ENCODE peak calls at places on chromosomes 5 and 9, in eight cellular contexts. One of them, this sample, is unnamed.

GRCh38 chr9:112921549-112921948 is 30.9 kb upstream of the SLC46A2 start:
- DNase-seq in foreskin fibroblast: peak
- DNase-seq in CD14-positive monocyte: no peak
- DNase-seq in cardiac fibroblast: peak
- DNase-seq in heart left ventricle: no peak
- DNase-seq in GM06990: no peak
- DNase-seq in right lobe of liver: no peak
- DNase-seq in endothelial cell: peak
- DNase-seq in this sample: peak

GRCh38 chr9:109590945-109591344 is 92.8 kb upstream of the PTPN3 start:
- DNase-seq in endothelial cell: no peak
- DNase-seq in CD14-positive monocyte: no peak
- DNase-seq in GM06990: no peak
- DNase-seq in foreskin fibroblast: no peak
- DNase-seq in right lobe of liver: no peak
- DNase-seq in cardiac fibroblast: no peak
- DNase-seq in heart left ventricle: peak
- DNase-seq in this sample: no peak

GRCh38 chr9:111870774-111871542 is 25.7 kb upstream of the UGCG start:
- DNase-seq in right lobe of liver: no peak
- DNase-seq in CD14-positive monocyte: no peak
- DNase-seq in endothelial cell: no peak
- DNase-seq in heart left ventricle: no peak
- DNase-seq in cardiac fibroblast: no peak
- DNase-seq in GM06990: no peak
- DNase-seq in foreskin fibroblast: no peak
- DNase-seq in this sample: peak

GRCh38 chr5:73199671-73200070 is 26.7 kb downstream of the TMEM174 start:
- DNase-seq in cardiac fibroblast: no peak
- DNase-seq in endothelial cell: no peak
- DNase-seq in right lobe of liver: no peak
- DNase-seq in CD14-positive monocyte: no peak
- DNase-seq in heart left ventricle: no peak
- DNase-seq in foreskin fibroblast: peak
- DNase-seq in GM06990: no peak
- DNase-seq in this sample: no peak

GRCh38 chr5:176474476-176474875 is 26.3 kb downstream of the FAF2 start:
- DNase-seq in heart left ventricle: no peak
- DNase-seq in foreskin fibroblast: no peak
- DNase-seq in cardiac fibroblast: no peak
- DNase-seq in endothelial cell: no peak
- DNase-seq in right lobe of liver: no peak
- DNase-seq in GM06990: no peak
- DNase-seq in CD14-positive monocyte: no peak
- DNase-seq in this sample: no peak

GRCh38 chr5:143887302-143887638 is 75.3 kb downstream of the HMHB1 start:
- DNase-seq in heart left ventricle: peak
- DNase-seq in cardiac fibroblast: peak
- DNase-seq in right lobe of liver: no peak
- DNase-seq in CD14-positive monocyte: no peak
- DNase-seq in GM06990: no peak
- DNase-seq in foreskin fibroblast: peak
- DNase-seq in endothelial cell: no peak
- DNase-seq in this sample: no peak

GRCh38 chr5:124279146-124279545 is 467.3 kb downstream of the ZNF608 start:
- DNase-seq in foreskin fibroblast: no peak
- DNase-seq in GM06990: no peak
- DNase-seq in endothelial cell: no peak
- DNase-seq in CD14-positive monocyte: no peak
- DNase-seq in heart left ventricle: no peak
- DNase-seq in cardiac fibroblast: no peak
- DNase-seq in right lobe of liver: no peak
- DNase-seq in this sample: no peak

GRCh38 chr9:25691786-25692185 is 13.5 kb upstream of the TUSC1 start:
- DNase-seq in right lobe of liver: no peak
- DNase-seq in endothelial cell: no peak
- DNase-seq in GM06990: no peak
- DNase-seq in heart left ventricle: no peak
- DNase-seq in foreskin fibroblast: no peak
- DNase-seq in cardiac fibroblast: peak
- DNase-seq in CD14-positive monocyte: no peak
- DNase-seq in this sample: no peak

GRCh38 chr5:5494489-5495402 is 72.3 kb downstream of the ICE1 start:
- DNase-seq in heart left ventricle: peak
- DNase-seq in CD14-positive monocyte: no peak
- DNase-seq in GM06990: peak
- DNase-seq in cardiac fibroblast: peak
- DNase-seq in right lobe of liver: peak
- DNase-seq in foreskin fibroblast: peak
- DNase-seq in endothelial cell: peak
- DNase-seq in this sample: peak

GRCh38 chr5:15243301-15244020 is 256.5 kb upstream of the FBXL7 start:
- DNase-seq in GM06990: no peak
- DNase-seq in endothelial cell: no peak
- DNase-seq in cardiac fibroblast: no peak
- DNase-seq in CD14-positive monocyte: no peak
- DNase-seq in right lobe of liver: no peak
- DNase-seq in heart left ventricle: no peak
- DNase-seq in foreskin fibroblast: no peak
- DNase-seq in this sample: no peak

GRCh38 chr5:3122985-3123762 is 371.7 kb upstream of the IRX2 start:
- DNase-seq in GM06990: no peak
- DNase-seq in cardiac fibroblast: no peak
- DNase-seq in heart left ventricle: no peak
- DNase-seq in endothelial cell: no peak
- DNase-seq in right lobe of liver: no peak
- DNase-seq in foreskin fibroblast: no peak
- DNase-seq in CD14-positive monocyte: no peak
- DNase-seq in this sample: no peak

GRCh38 chr5:17309462-17309861 is 92.0 kb downstream of the BASP1 start:
- DNase-seq in GM06990: no peak
- DNase-seq in CD14-positive monocyte: no peak
- DNase-seq in heart left ventricle: no peak
- DNase-seq in cardiac fibroblast: no peak
- DNase-seq in right lobe of liver: no peak
- DNase-seq in endothelial cell: no peak
- DNase-seq in foreskin fibroblast: no peak
- DNase-seq in this sample: no peak

GRCh38 chr5:151596839-151597539 is 5.9 kb upstream of the FAT2 start:
- DNase-seq in cardiac fibroblast: peak
- DNase-seq in heart left ventricle: peak
- DNase-seq in right lobe of liver: no peak
- DNase-seq in endothelial cell: peak
- DNase-seq in foreskin fibroblast: no peak
- DNase-seq in CD14-positive monocyte: no peak
- DNase-seq in GM06990: no peak
- DNase-seq in this sample: no peak

GRCh38 chr9:109114670-109115069 is 5.1 kb downstream of the TMEM245 start:
- DNase-seq in foreskin fibroblast: no peak
- DNase-seq in GM06990: peak
- DNase-seq in endothelial cell: no peak
- DNase-seq in right lobe of liver: no peak
- DNase-seq in cardiac fibroblast: no peak
- DNase-seq in heart left ventricle: no peak
- DNase-seq in CD14-positive monocyte: no peak
- DNase-seq in this sample: no peak

GRCh38 chr5:79495311-79495710 is 18.6 kb downstream of the HOMER1 start:
- DNase-seq in endothelial cell: no peak
- DNase-seq in GM06990: no peak
- DNase-seq in foreskin fibroblast: no peak
- DNase-seq in cardiac fibroblast: peak
- DNase-seq in CD14-positive monocyte: no peak
- DNase-seq in right lobe of liver: no peak
- DNase-seq in heart left ventricle: no peak
- DNase-seq in this sample: no peak

GRCh38 chr5:97019435-97020117 is 83.7 kb downstream of the LNPEP start:
- DNase-seq in cardiac fibroblast: peak
- DNase-seq in heart left ventricle: no peak
- DNase-seq in right lobe of liver: no peak
- DNase-seq in CD14-positive monocyte: no peak
- DNase-seq in endothelial cell: no peak
- DNase-seq in foreskin fibroblast: peak
- DNase-seq in GM06990: no peak
- DNase-seq in this sample: no peak

DNA sequence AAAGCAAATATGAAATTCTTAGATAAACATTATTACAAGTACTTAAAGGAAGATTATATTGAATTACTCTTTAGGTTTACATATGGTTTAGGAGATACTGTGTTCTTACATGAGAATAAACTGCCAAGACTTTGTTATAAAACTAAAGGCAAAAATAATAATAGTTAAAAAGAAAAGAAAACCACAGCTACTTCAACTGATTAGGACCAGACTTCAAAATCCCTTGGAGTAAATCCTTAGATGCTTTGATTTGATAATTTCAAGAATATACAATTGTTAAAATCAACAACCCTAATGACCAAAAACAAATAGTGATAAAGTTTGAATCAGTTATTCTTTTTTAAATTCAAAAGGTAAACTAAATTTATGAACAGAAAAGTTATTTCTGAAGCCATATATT is 389.6 kb upstream of the COX7C start:
- DNase-seq in foreskin fibroblast: no peak
- DNase-seq in GM06990: no peak
- DNase-seq in right lobe of liver: no peak
- DNase-seq in cardiac fibroblast: no peak
- DNase-seq in CD14-positive monocyte: no peak
- DNase-seq in endothelial cell: no peak
- DNase-seq in heart left ventricle: no peak
- DNase-seq in this sample: no peak
- TF ChIP-seq CTCF in foreskin fibroblast: no peak
- TF ChIP-seq CTCF in GM06990: no peak
- TF ChIP-seq CTCF in right lobe of liver: no peak
- TF ChIP-seq CTCF in cardiac fibroblast: no peak
- TF ChIP-seq CTCF in CD14-positive monocyte: no peak
- TF ChIP-seq CTCF in endothelial cell: no peak
- TF ChIP-seq CTCF in heart left ventricle: no peak
- TF ChIP-seq CTCF in this sample: no peak

GRCh38 chr5:137461636-137462596 is 37.2 kb downstream of the SPOCK1 start:
- DNase-seq in endothelial cell: no peak
- DNase-seq in cardiac fibroblast: no peak
- DNase-seq in foreskin fibroblast: no peak
- DNase-seq in right lobe of liver: no peak
- DNase-seq in GM06990: no peak
- DNase-seq in heart left ventricle: no peak
- DNase-seq in CD14-positive monocyte: no peak
- DNase-seq in this sample: no peak
- TF ChIP-seq CTCF in endothelial cell: no peak
- TF ChIP-seq CTCF in cardiac fibroblast: no peak
- TF ChIP-seq CTCF in foreskin fibroblast: peak
- TF ChIP-seq CTCF in right lobe of liver: no peak
- TF ChIP-seq CTCF in GM06990: peak
- TF ChIP-seq CTCF in heart left ventricle: no peak
- TF ChIP-seq CTCF in CD14-positive monocyte: no peak
- TF ChIP-seq CTCF in this sample: no peak

GRCh38 chr9:76463211-76463610 is 4.2 kb downstream of the GCNT1 start:
- DNase-seq in heart left ventricle: no peak
- DNase-seq in GM06990: peak
- DNase-seq in CD14-positive monocyte: no peak
- DNase-seq in endothelial cell: no peak
- DNase-seq in cardiac fibroblast: no peak
- DNase-seq in right lobe of liver: no peak
- DNase-seq in foreskin fibroblast: no peak
- DNase-seq in this sample: no peak

GRCh38 chr9:76456202-76456926 is 2.6 kb upstream of the GCNT1 start:
- DNase-seq in cardiac fibroblast: peak
- DNase-seq in GM06990: peak
- DNase-seq in endothelial cell: peak
- DNase-seq in heart left ventricle: no peak
- DNase-seq in CD14-positive monocyte: no peak
- DNase-seq in right lobe of liver: no peak
- DNase-seq in foreskin fibroblast: peak
- DNase-seq in this sample: peak

GRCh38 chr9:76453785-76454184 is 5.2 kb upstream of the GCNT1 start:
- DNase-seq in foreskin fibroblast: peak
- DNase-seq in GM06990: no peak
- DNase-seq in right lobe of liver: no peak
- DNase-seq in heart left ventricle: no peak
- DNase-seq in cardiac fibroblast: peak
- DNase-seq in endothelial cell: no peak
- DNase-seq in CD14-positive monocyte: no peak
- DNase-seq in this sample: no peak

GRCh38 chr9:76459691-76460635 is 981 bp downstream of the GCNT1 start:
- DNase-seq in heart left ventricle: peak
- DNase-seq in cardiac fibroblast: peak
- DNase-seq in foreskin fibroblast: peak
- DNase-seq in endothelial cell: peak
- DNase-seq in GM06990: peak
- DNase-seq in CD14-positive monocyte: no peak
- DNase-seq in right lobe of liver: peak
- DNase-seq in this sample: peak

DNA sequence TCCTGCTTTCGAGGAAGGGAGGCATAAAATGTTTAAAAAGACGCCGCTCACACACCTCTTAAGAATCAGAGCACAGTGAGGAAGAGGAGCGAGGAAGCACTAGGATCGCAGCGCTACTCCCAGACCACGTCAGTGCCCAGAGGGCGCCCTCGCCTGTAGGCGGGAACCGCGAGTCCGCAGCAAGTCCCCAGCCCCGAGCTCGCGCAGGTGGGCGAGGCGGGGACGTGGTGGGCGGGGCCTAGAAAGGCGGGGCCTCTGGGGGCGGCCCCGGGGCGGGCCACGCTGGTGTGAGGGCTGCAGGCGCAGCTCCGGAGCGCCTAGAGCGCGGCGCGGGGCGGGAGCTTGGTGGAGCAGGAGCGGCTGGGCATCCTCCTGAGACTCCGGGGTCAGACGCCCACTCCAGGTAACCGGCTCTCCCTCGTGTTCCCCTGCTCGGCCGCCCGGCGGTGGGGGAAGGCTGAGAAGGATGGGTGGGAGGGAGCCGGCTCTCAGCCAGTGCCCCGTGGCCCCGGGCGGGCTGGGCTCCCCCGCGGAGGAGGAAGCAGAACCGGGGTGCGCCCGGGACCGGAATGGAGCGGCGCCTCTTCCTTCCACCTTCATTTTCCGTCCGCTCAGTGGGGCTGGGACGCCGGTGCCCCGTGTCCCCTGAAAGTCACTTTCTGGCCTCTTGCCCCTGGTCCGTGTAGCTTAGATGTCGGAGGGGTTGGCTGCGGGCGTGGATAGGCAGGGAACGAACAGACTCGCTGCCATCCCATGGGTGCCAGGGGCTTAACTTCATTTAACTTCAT is at the start of gene GCNT1:
- DNase-seq in right lobe of liver: peak
- DNase-seq in CD14-positive monocyte: peak
- DNase-seq in GM06990: peak
- DNase-seq in cardiac fibroblast: peak
- DNase-seq in heart left ventricle: peak
- DNase-seq in endothelial cell: peak
- DNase-seq in foreskin fibroblast: peak
- DNase-seq in this sample: peak
- TF ChIP-seq CTCF in right lobe of liver: peak
- TF ChIP-seq CTCF in CD14-positive monocyte: no peak
- TF ChIP-seq CTCF in GM06990: peak
- TF ChIP-seq CTCF in cardiac fibroblast: peak
- TF ChIP-seq CTCF in heart left ventricle: peak
- TF ChIP-seq CTCF in endothelial cell: no peak
- TF ChIP-seq CTCF in foreskin fibroblast: peak
- TF ChIP-seq CTCF in this sample: peak

GRCh38 chr9:96061293-96061987 is 185.9 kb downstream of the ERCC6L2 start:
- DNase-seq in right lobe of liver: no peak
- DNase-seq in foreskin fibroblast: peak
- DNase-seq in cardiac fibroblast: peak
- DNase-seq in endothelial cell: peak
- DNase-seq in heart left ventricle: no peak
- DNase-seq in GM06990: no peak
- DNase-seq in CD14-positive monocyte: peak
- DNase-seq in this sample: peak
- TF ChIP-seq CTCF in right lobe of liver: peak
- TF ChIP-seq CTCF in foreskin fibroblast: peak
- TF ChIP-seq CTCF in cardiac fibroblast: peak
- TF ChIP-seq CTCF in endothelial cell: peak
- TF ChIP-seq CTCF in heart left ventricle: peak
- TF ChIP-seq CTCF in GM06990: peak
- TF ChIP-seq CTCF in CD14-positive monocyte: peak
- TF ChIP-seq CTCF in this sample: peak

This sample was measured in GM20000.